ENCODE peak calls at places on chromosomes 11 and 22, in nine cellular contexts. I, Q, D, V, W, M, S, P and N are unnamed samples.

GRCh38 chr22:43867839-43868652 is 5.7 kb upstream of the SULT4A1 start:
- DNase-seq in V (peak), Q (no peak), D (no peak), W (peak), S (peak), I (peak), P (peak), M (peak), N (no peak)

GRCh38 chr11:1163321-1163910 is 5.7 kb downstream of the MUC5AC start:
- DNase-seq in V (no peak), S (no peak), M (no peak), W (no peak), D (no peak), P (no peak), I (no peak), Q (no peak), N (no peak)

GRCh38 chr11:63289658-63290057 is 46.3 kb upstream of the SLC22A25 start:
- DNase-seq in S (no peak), Q (no peak), I (no peak), M (no peak), P (no peak), V (no peak), W (no peak), D (no peak), N (no peak)

GRCh38 chr22:27630754-27631153 is 170.8 kb downstream of the MN1 start:
- DNase-seq in V (no peak), I (no peak), W (no peak), M (no peak), S (no peak), D (no peak), P (peak), Q (no peak), N (no peak)

GRCh38 chr11:120547871-120548681 is 36.5 kb downstream of the GRIK4 start:
- DNase-seq in S (no peak), M (peak), Q (peak), D (peak), V (peak), I (peak), P (peak), W (no peak), N (no peak)

GRCh38 chr11:75280227-75280671 is 39.7 kb downstream of the TPBGL start:
- DNase-seq in Q (peak), M (peak), W (peak), I (peak), S (peak), D (no peak), V (peak), P (peak), N (peak)

GRCh38 chr11:6693342-6694228 is 10.4 kb upstream of the MRPL17 start:
- DNase-seq in D (no peak), P (no peak), I (peak), V (peak), Q (no peak), S (no peak), M (no peak), W (no peak), N (no peak)

GRCh38 chr22:33909075-33909458 is 11.2 kb downstream of the LARGE1 start:
- DNase-seq in V (peak), Q (no peak), I (peak), S (no peak), M (no peak), P (no peak), W (no peak), D (no peak), N (no peak)

GRCh38 chr11:125517116-125517804 is 21.2 kb upstream of the FEZ1 start:
- DNase-seq in M (peak), I (peak), P (peak), S (no peak), Q (peak), W (peak), D (no peak), V (no peak), N (no peak)

GRCh38 chr22:22573047-22573889 is 14.2 kb upstream of the PRAME start:
- DNase-seq in Q (no peak), M (no peak), W (no peak), V (no peak), S (no peak), D (no peak), I (no peak), P (no peak), N (no peak)

GRCh38 chr11:72750556-72751292 is 1.5 kb downstream of the ARAP1 start:
- DNase-seq in Q (no peak), D (no peak), V (no peak), M (no peak), I (no peak), S (no peak), W (no peak), P (no peak), N (no peak)

GRCh38 chr11:15775051-15775541 is 581.2 kb downstream of the SOX6 start:
- DNase-seq in P (no peak), Q (no peak), M (peak), W (no peak), I (peak), S (no peak), V (no peak), D (no peak), N (no peak)

GRCh38 chr11:3886985-3887384 is 31.5 kb downstream of the STIM1 start:
- DNase-seq in Q (no peak), D (no peak), V (no peak), I (no peak), W (no peak), P (no peak), M (no peak), S (no peak), N (no peak)

GRCh38 chr22:30591191-30591587 is 521 bp downstream of the PES1 start:
- DNase-seq in P (no peak), Q (no peak), S (no peak), V (no peak), M (no peak), W (no peak), I (peak), D (no peak), N (no peak)

GRCh38 chr11:34449013-34449412 is 10.3 kb downstream of the CAT start:
- DNase-seq in S (no peak), M (no peak), W (no peak), P (no peak), Q (no peak), V (no peak), D (no peak), I (no peak), N (no peak)

GRCh38 chr11:2077061-2077802 is 62.0 kb downstream of the IGF2 start:
- DNase-seq in P (no peak), W (no peak), D (no peak), V (no peak), S (no peak), Q (no peak), M (no peak), I (peak), N (no peak)

GRCh38 chr11:11243790-11244469 is 109.1 kb downstream of the CSNK2A3 start:
- DNase-seq in Q (no peak), M (peak), I (no peak), V (no peak), P (peak), D (no peak), W (peak), S (no peak), N (no peak)

GRCh38 chr11:87368876-87369480 is 331.2 kb downstream of the TMEM135 start:
- DNase-seq in P (no peak), Q (no peak), W (no peak), V (no peak), D (no peak), I (no peak), S (no peak), M (peak), N (no peak)

GRCh38 chr11:77166021-77166420 is 38.0 kb downstream of the MYO7A start:
- DNase-seq in Q (no peak), D (no peak), P (no peak), S (no peak), V (no peak), M (no peak), I (no peak), W (no peak), N (no peak)

GRCh38 chr11:134781335-134781970 is 369.4 kb upstream of the B3GAT1 start:
- DNase-seq in W (no peak), P (no peak), S (no peak), D (peak), M (no peak), I (no peak), V (no peak), Q (no peak), N (no peak)

GRCh38 chr22:47095395-47096122 is 333.1 kb downstream of the TBC1D22A start:
- DNase-seq in V (no peak), S (no peak), P (no peak), I (peak), W (no peak), Q (no peak), M (no peak), D (no peak), N (no peak)

GRCh38 chr11:31692466-31692865 is 118.7 kb downstream of the PAX6 start:
- DNase-seq in V (no peak), I (no peak), M (no peak), D (no peak), S (no peak), Q (no peak), P (no peak), W (no peak), N (no peak)

GRCh38 chr11:77101043-77101537 is 1.6 kb upstream of the OMP start:
- DNase-seq in Q (no peak), W (no peak), V (no peak), P (peak), M (peak), I (peak), S (no peak), D (no peak), N (no peak)

GRCh38 chr11:10076458-10077141 is 217.4 kb downstream of the SBF2 start:
- DNase-seq in P (peak), Q (no peak), I (peak), S (no peak), V (peak), D (no peak), W (peak), M (peak), N (no peak)

GRCh38 chr11:112322173-112322813 is 61.6 kb upstream of the PLET1 start:
- DNase-seq in W (no peak), S (no peak), P (no peak), Q (no peak), V (no peak), M (no peak), I (no peak), D (no peak), N (no peak)

GRCh38 chr22:35152316-35152715 is 86.4 kb downstream of the ISX start:
- DNase-seq in I (no peak), V (no peak), D (no peak), S (no peak), P (no peak), W (no peak), Q (no peak), M (no peak), N (no peak)

GRCh38 chr11:16013649-16014275 is 342.6 kb downstream of the SOX6 start:
- DNase-seq in D (no peak), P (no peak), S (no peak), W (peak), V (no peak), I (peak), M (no peak), Q (no peak), N (no peak)

GRCh38 chr11:282630-283360 is 4.6 kb downstream of the NLRP6 start:
- DNase-seq in W (no peak), D (peak), Q (no peak), S (no peak), P (no peak), M (no peak), V (no peak), I (no peak), N (no peak)

GRCh38 chr22:19875531-19876313 is 21.0 kb upstream of the GNB1L start:
- DNase-seq in I (no peak), D (no peak), V (peak), S (no peak), Q (no peak), M (no peak), P (peak), W (peak), N (no peak)

GRCh38 chr22:35154937-35155387 is 89.0 kb downstream of the ISX start:
- DNase-seq in I (peak), Q (peak), P (peak), D (no peak), W (peak), M (peak), S (peak), V (no peak), N (no peak)

GRCh38 chr11:102530558-102530957 is at the start of gene MMP7:
- DNase-seq in M (no peak), S (no peak), I (peak), P (no peak), D (no peak), Q (no peak), W (no peak), V (no peak), N (no peak)

GRCh38 chr22:39745789-39746188 is 147.8 kb downstream of the ENTHD1 start:
- DNase-seq in W (no peak), I (no peak), V (no peak), S (no peak), P (no peak), M (no peak), D (no peak), Q (no peak), N (no peak)

GRCh38 chr11:6757373-6757967 is 14.3 kb downstream of the OR2AG2 start:
- DNase-seq in V (peak), D (no peak), M (peak), Q (peak), P (peak), W (peak), I (peak), S (peak), N (no peak)

GRCh38 chr11:82896183-82896582 is 4.0 kb downstream of the PRCP start:
- DNase-seq in I (no peak), P (no peak), W (no peak), D (no peak), Q (no peak), M (no peak), S (no peak), V (no peak), N (no peak)

GRCh38 chr11:20397281-20397680 is 9.8 kb downstream of the PRMT3 start:
- DNase-seq in Q (no peak), I (peak), S (no peak), P (peak), V (no peak), M (peak), D (no peak), W (peak), N (no peak)

GRCh38 chr11:129819237-129819636 is 3.6 kb downstream of the TMEM45B start:
- DNase-seq in M (no peak), Q (no peak), D (no peak), S (no peak), W (no peak), V (no peak), I (no peak), P (no peak), N (no peak)

GRCh38 chr11:74001822-74002286 is 7.0 kb downstream of the UCP3 start:
- DNase-seq in W (no peak), S (no peak), M (no peak), I (no peak), Q (no peak), D (peak), P (no peak), V (peak), N (no peak)
- TF ChIP-seq CTCF in W (no peak), S (no peak), M (no peak), I (no peak), Q (no peak), D (no peak), P (no peak), V (no peak), N (no peak)

DNA sequence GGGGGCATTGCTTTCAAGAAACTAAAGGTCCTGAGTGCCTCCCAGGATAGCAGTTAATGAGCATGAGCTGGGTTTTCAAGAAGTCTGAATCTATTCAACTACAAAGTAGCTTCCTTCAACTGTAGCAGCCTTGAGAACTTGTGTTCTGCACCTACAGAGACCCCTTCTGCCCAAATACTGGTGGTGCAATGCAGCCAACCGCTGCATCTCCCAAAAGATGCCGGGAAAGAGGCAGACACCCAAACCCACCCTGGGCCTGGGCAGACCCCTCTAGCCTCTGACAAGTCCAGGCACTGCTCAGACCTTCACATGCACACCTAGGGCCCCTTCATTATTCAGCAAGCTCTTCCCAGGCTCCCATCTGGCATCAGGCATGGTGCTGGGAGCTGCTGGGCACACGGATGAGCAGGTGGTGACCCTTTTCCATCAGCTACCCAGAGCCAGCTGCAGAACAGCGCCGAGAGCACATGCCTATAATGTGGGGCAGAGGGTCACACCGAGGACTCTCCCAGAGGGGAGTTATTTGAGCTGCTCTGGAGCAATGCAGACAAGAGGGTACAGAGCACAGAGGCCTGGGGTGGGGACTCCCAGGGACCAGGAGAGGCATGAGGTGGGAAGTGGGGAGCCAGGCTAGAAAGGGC is 44.9 kb upstream of the ETS1 start:
- DNase-seq in Q (no peak), D (no peak), S (no peak), I (peak), V (no peak), M (peak), P (peak), W (peak), N (no peak)
- TF ChIP-seq CTCF in Q (peak), D (peak), S (peak), I (peak), V (no peak), M (peak), P (peak), W (peak), N (peak)

GRCh38 chr11:32779131-32779530 is 15.3 kb downstream of the CCDC73 start:
- DNase-seq in S (no peak), I (no peak), P (no peak), M (no peak), W (no peak), V (no peak), D (no peak), Q (no peak), N (no peak)
- TF ChIP-seq CTCF in S (no peak), I (no peak), P (no peak), M (no peak), W (no peak), V (no peak), D (no peak), Q (no peak), N (no peak)

DNA sequence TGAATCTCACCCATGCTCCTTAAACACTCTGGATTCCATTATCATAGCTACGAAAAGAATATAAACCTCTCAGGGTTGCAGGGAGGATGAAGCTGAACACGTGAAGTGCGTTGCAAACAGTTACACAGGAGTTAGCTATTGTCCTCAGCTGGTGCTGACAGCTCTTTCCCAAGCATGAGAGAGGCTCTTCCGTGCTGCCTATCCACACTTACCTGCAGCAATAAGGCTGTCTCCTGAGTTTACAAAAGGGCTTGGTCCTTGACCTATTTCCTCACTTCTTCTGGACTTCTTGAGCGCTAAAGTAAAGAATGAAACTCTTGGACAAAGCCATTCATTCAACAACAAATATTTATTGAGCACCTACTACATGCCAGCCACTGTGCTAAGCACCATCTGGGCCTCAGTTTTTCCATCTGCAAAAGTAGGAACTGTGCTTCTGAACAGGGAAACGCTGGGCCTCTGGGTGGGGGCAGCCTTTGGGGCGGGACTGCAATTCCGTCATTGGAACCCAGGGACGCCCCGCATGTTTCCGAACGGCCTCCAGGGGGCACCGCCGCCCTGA is 749 bp upstream of the ARL2 start:
- DNase-seq in P (no peak), Q (peak), S (peak), D (peak), W (peak), M (no peak), I (peak), V (peak), N (peak)
- TF ChIP-seq CTCF in P (peak), Q (no peak), S (peak), D (peak), W (peak), M (peak), I (peak), V (no peak), N (peak)

GRCh38 chr22:17097062-17097461 is 12.3 kb downstream of the IL17RA start:
- DNase-seq in P (no peak), M (no peak), W (no peak), D (peak), Q (no peak), V (no peak), S (no peak), I (no peak), N (no peak)

GRCh38 chr22:17096095-17096494 is 11.3 kb downstream of the IL17RA start:
- DNase-seq in P (no peak), V (no peak), W (no peak), M (no peak), D (peak), Q (no peak), S (no peak), I (no peak), N (no peak)

GRCh38 chr22:17093081-17093480 is 8.3 kb downstream of the IL17RA start:
- DNase-seq in Q (no peak), D (no peak), V (no peak), S (no peak), M (no peak), I (no peak), P (no peak), W (no peak), N (no peak)

GRCh38 chr22:17097701-17098100 is 12.9 kb downstream of the IL17RA start:
- DNase-seq in M (no peak), Q (no peak), W (no peak), D (peak), S (no peak), P (no peak), I (no peak), V (no peak), N (no peak)

DNA sequence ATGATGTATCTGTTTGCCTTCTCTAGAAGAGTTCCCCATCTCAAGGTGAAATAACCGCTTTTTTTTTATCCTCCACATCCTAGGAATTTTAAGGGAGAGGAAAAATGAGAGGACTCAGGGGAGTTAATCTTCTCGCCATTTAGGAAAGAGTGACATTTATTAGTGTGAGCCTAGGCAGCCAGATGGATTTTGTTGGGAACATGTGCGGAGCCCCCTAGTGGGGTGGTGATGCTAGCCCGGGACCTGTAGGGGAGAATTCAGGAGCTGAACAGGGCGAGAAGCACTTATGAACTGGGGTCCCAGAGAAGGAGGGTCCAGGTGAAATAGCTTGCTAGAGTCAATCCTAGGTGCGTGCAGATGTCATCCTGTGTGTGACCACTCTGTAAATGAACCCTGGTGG is 10.7 kb downstream of the IL17RA start:
- DNase-seq in S (no peak), P (peak), Q (no peak), V (no peak), M (peak), I (no peak), D (no peak), W (peak), N (no peak)
- TF ChIP-seq CTCF in S (peak), P (peak), Q (no peak), V (no peak), M (peak), I (peak), D (no peak), W (peak), N (peak)

DNA sequence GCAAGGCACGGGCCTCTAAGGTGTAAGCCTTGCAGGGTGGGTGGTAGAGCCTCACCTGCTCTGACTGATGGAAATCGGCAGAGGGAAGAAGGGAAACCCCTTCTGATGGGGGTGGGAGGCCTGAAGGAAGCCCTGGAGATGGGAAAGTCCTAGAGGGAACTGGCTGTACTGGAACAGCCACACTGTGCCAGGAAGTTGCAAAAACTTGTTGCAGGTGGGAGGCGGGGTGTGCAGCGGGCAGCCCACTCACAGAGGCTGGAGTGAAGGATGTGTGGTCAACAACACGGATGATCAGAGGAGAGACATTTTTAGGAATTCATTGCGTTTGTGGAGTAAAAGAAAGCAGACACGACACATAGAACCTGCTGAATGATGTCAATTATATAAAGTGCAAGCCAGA is 91.3 kb downstream of the ZC3H12C start:
- DNase-seq in P (no peak), M (no peak), W (no peak), V (peak), D (no peak), S (no peak), Q (no peak), I (no peak), N (no peak)
- TF ChIP-seq CTCF in P (no peak), M (no peak), W (no peak), V (no peak), D (no peak), S (no peak), Q (no peak), I (no peak), N (no peak)